ENCODE peak calls at places on chromosome 1, in six cellular contexts. One of them, this sample, is unnamed.

GRCh38 chr1:44084998-44085675 is 33.5 kb upstream of the KLF17 start:
- DNase-seq in AG04450: peak; percentile 37
- DNase-seq in astrocyte of the spinal cord: peak; percentile 72
- DNase-seq in pancreas: no peak
- DNase-seq in H7: no peak
- DNase-seq in IMR-90: peak; percentile 83
- DNase-seq in this sample: peak; percentile 89

GRCh38 chr1:85623061-85623471 is 42.5 kb downstream of the CCN1 start:
- DNase-seq in AG04450: peak; percentile 79
- DNase-seq in astrocyte of the spinal cord: peak; percentile 98
- DNase-seq in pancreas: no peak
- DNase-seq in H7: no peak
- DNase-seq in IMR-90: peak; percentile 98
- DNase-seq in this sample: peak; percentile 88

GRCh38 chr1:94544706-94545490 is 3.3 kb upstream of the F3 start:
- DNase-seq in AG04450: no peak
- DNase-seq in astrocyte of the spinal cord: peak; percentile 77
- DNase-seq in pancreas: no peak
- DNase-seq in H7: no peak
- DNase-seq in IMR-90: peak; percentile 88
- DNase-seq in this sample: peak; percentile 90

GRCh38 chr1:119954476-119955422 is 58.4 kb upstream of the ADAM30 start:
- DNase-seq in AG04450: no peak
- DNase-seq in astrocyte of the spinal cord: no peak
- DNase-seq in pancreas: no peak
- DNase-seq in H7: no peak
- DNase-seq in IMR-90: no peak
- DNase-seq in this sample: no peak

GRCh38 chr1:59124166-59124565 is 172.7 kb upstream of the FGGY start:
- DNase-seq in AG04450: no peak
- DNase-seq in astrocyte of the spinal cord: peak; percentile 40
- DNase-seq in pancreas: no peak
- DNase-seq in H7: no peak
- DNase-seq in IMR-90: peak; percentile 61
- DNase-seq in this sample: peak; percentile 70

GRCh38 chr1:245599413-245600174 is 444.8 kb downstream of the KIF26B start:
- DNase-seq in AG04450: peak; percentile 92
- DNase-seq in astrocyte of the spinal cord: peak; percentile 88
- DNase-seq in pancreas: no peak
- DNase-seq in H7: no peak
- DNase-seq in IMR-90: peak; percentile 94
- DNase-seq in this sample: peak; percentile 99

GRCh38 chr1:227789042-227789880 is 26.2 kb upstream of the PRSS38 start:
- DNase-seq in AG04450: no peak
- DNase-seq in astrocyte of the spinal cord: peak; percentile 23
- DNase-seq in pancreas: no peak
- DNase-seq in H7: peak; percentile 69
- DNase-seq in IMR-90: peak; percentile 45
- DNase-seq in this sample: no peak

GRCh38 chr1:107964397-107965111 is 426 bp downstream of the VAV3 start:
- DNase-seq in AG04450: no peak
- DNase-seq in astrocyte of the spinal cord: peak; percentile 14
- DNase-seq in pancreas: no peak
- DNase-seq in H7: peak; percentile 78
- DNase-seq in IMR-90: no peak
- DNase-seq in this sample: no peak

GRCh38 chr1:201628490-201628889 is 89.6 kb downstream of the NAV1 start:
- DNase-seq in AG04450: no peak
- DNase-seq in astrocyte of the spinal cord: no peak
- DNase-seq in pancreas: no peak
- DNase-seq in H7: peak; percentile 65
- DNase-seq in IMR-90: no peak
- DNase-seq in this sample: no peak

GRCh38 chr1:170366980-170367379 is 165.0 kb upstream of the GORAB start:
- DNase-seq in AG04450: no peak
- DNase-seq in astrocyte of the spinal cord: no peak
- DNase-seq in pancreas: no peak
- DNase-seq in H7: no peak
- DNase-seq in IMR-90: no peak
- DNase-seq in this sample: no peak

DNA sequence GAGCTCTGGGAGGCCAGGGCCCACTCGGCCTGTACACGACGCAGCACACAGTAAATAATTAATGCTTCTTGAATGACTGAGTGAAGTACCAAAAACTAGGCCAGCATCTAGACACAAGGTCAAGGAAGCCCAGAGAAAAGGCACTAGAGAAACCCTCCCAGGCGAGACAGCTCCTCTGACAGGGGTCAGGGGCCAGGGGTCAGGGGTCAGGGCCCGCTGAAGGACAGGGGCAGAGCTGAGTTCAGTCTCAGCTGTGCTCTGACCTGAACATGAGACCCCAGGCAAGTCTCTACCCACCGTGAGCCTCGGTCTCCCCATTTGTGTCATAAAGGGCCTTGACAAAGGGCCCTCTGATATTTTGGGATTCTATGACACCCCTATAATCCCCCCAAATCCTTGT is 56.4 kb downstream of the LDLRAD2 start:
- DNase-seq in AG04450: no peak
- DNase-seq in astrocyte of the spinal cord: no peak
- DNase-seq in pancreas: no peak
- DNase-seq in H7: no peak
- DNase-seq in IMR-90: no peak
- DNase-seq in this sample: no peak
- H3K4me3 ChIP-seq in AG04450: no peak overlapping the region
- H3K4me3 ChIP-seq in astrocyte of the spinal cord: no peak overlapping the region
- H3K4me3 ChIP-seq in pancreas: no peak overlapping the region
- H3K4me3 ChIP-seq in H7: no peak overlapping the region
- H3K4me3 ChIP-seq in IMR-90: no peak overlapping the region
- H3K4me3 ChIP-seq in this sample: no peak overlapping the region

GRCh38 chr1:210072891-210073509 is 135.0 kb downstream of the SYT14 start:
- DNase-seq in AG04450: no peak
- DNase-seq in astrocyte of the spinal cord: no peak
- DNase-seq in pancreas: no peak
- DNase-seq in H7: no peak
- DNase-seq in IMR-90: no peak
- DNase-seq in this sample: no peak

GRCh38 chr1:210072129-210072528 is 134.1 kb downstream of the SYT14 start:
- DNase-seq in AG04450: no peak
- DNase-seq in astrocyte of the spinal cord: peak; percentile 12
- DNase-seq in pancreas: no peak
- DNase-seq in H7: no peak
- DNase-seq in IMR-90: no peak
- DNase-seq in this sample: peak; percentile 26

GRCh38 chr1:210070531-210070930 is 132.5 kb downstream of the SYT14 start:
- DNase-seq in AG04450: no peak
- DNase-seq in astrocyte of the spinal cord: no peak
- DNase-seq in pancreas: no peak
- DNase-seq in H7: no peak
- DNase-seq in IMR-90: no peak
- DNase-seq in this sample: no peak

GRCh38 chr1:210076620-210077019 is 138.6 kb downstream of the SYT14 start:
- DNase-seq in AG04450: no peak
- DNase-seq in astrocyte of the spinal cord: no peak
- DNase-seq in pancreas: no peak
- DNase-seq in H7: no peak
- DNase-seq in IMR-90: no peak
- DNase-seq in this sample: no peak

DNA sequence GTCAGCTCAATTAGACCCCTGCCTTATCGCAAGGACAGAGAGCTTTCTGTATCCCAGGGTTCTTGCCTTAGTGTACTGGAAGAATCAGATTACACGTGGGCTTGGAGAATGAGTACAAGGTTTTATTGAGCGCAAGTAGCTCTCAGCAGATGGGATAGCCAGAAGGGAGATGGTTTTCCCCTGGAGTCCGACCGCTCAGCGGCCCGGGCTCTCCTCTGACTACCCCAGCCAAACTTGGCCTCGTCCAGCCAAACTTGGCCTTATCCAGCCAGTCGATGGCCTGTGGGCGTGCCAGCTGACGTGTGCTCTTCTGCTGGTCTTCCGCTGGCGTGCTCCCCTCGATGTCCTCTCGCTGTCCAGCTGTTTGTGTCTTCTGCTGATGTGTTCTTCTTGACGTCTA is 136.9 kb downstream of the SYT14 start:
- DNase-seq in AG04450: no peak
- DNase-seq in astrocyte of the spinal cord: no peak
- DNase-seq in pancreas: no peak
- DNase-seq in H7: peak; percentile 10
- DNase-seq in IMR-90: no peak
- DNase-seq in this sample: no peak
- H3K4me3 ChIP-seq in AG04450: no peak overlapping the region
- H3K4me3 ChIP-seq in astrocyte of the spinal cord: no peak overlapping the region
- H3K4me3 ChIP-seq in pancreas: no peak overlapping the region
- H3K4me3 ChIP-seq in H7: no peak overlapping the region
- H3K4me3 ChIP-seq in IMR-90: no peak overlapping the region
- H3K4me3 ChIP-seq in this sample: no peak overlapping the region

GRCh38 chr1:73327998-73328397 is 870.0 kb downstream of the LRRIQ3 start:
- DNase-seq in AG04450: no peak
- DNase-seq in astrocyte of the spinal cord: no peak
- DNase-seq in pancreas: no peak
- DNase-seq in H7: no peak
- DNase-seq in IMR-90: no peak
- DNase-seq in this sample: no peak

GRCh38 chr1:73327180-73327793 is 870.7 kb downstream of the LRRIQ3 start:
- DNase-seq in AG04450: no peak
- DNase-seq in astrocyte of the spinal cord: no peak
- DNase-seq in pancreas: no peak
- DNase-seq in H7: no peak
- DNase-seq in IMR-90: no peak
- DNase-seq in this sample: no peak

GRCh38 chr1:73326663-73327062 is 871.3 kb downstream of the LRRIQ3 start:
- DNase-seq in AG04450: no peak
- DNase-seq in astrocyte of the spinal cord: no peak
- DNase-seq in pancreas: no peak
- DNase-seq in H7: no peak
- DNase-seq in IMR-90: no peak
- DNase-seq in this sample: no peak

GRCh38 chr1:73333847-73334503 is 864.0 kb downstream of the LRRIQ3 start:
- DNase-seq in AG04450: no peak
- DNase-seq in astrocyte of the spinal cord: no peak
- DNase-seq in pancreas: no peak
- DNase-seq in H7: no peak
- DNase-seq in IMR-90: no peak
- DNase-seq in this sample: no peak

GRCh38 chr1:73331726-73332125 is 866.2 kb downstream of the LRRIQ3 start:
- DNase-seq in AG04450: no peak
- DNase-seq in astrocyte of the spinal cord: no peak
- DNase-seq in pancreas: no peak
- DNase-seq in H7: no peak
- DNase-seq in IMR-90: no peak
- DNase-seq in this sample: no peak
- H3K4me3 ChIP-seq in AG04450: no peak overlapping the region
- H3K4me3 ChIP-seq in astrocyte of the spinal cord: no peak overlapping the region
- H3K4me3 ChIP-seq in pancreas: no peak overlapping the region
- H3K4me3 ChIP-seq in H7: no peak overlapping the region
- H3K4me3 ChIP-seq in IMR-90: no peak overlapping the region
- H3K4me3 ChIP-seq in this sample: no peak overlapping the region

DNA sequence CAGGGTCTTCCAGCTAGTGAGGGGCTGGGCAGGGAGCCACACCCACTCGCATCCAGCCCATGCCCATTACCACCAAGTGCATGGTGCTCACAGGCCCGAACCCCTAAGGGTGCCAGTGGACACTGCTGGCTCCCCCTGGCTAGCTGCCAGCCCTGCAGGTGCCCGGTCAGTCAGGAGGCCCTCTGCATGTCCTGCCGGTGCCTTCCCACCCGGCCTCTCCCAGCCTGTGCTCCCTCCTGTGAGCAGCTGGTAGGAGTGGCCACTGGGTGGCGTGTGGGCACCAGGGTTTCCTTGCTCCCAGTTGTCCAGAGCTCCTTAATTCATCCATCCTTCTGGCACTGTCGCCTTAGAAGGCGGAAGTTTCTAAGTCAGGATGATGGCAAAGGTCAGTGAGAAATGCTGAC is 33.4 kb downstream of the QSOX1 start:
- DNase-seq in AG04450: no peak
- DNase-seq in astrocyte of the spinal cord: peak; percentile 46
- DNase-seq in pancreas: no peak
- DNase-seq in H7: peak; percentile 93
- DNase-seq in IMR-90: peak; percentile 35
- DNase-seq in this sample: peak; percentile 45
- H3K4me3 ChIP-seq in AG04450: no peak overlapping the region
- H3K4me3 ChIP-seq in astrocyte of the spinal cord: no peak overlapping the region
- H3K4me3 ChIP-seq in pancreas: no peak overlapping the region
- H3K4me3 ChIP-seq in H7: no peak overlapping the region
- H3K4me3 ChIP-seq in IMR-90: no peak overlapping the region
- H3K4me3 ChIP-seq in this sample: no peak overlapping the region

GRCh38 chr1:19448491-19449439 is 36.6 kb downstream of the CAPZB start:
- DNase-seq in AG04450: peak; percentile 85
- DNase-seq in astrocyte of the spinal cord: peak; percentile 88
- DNase-seq in pancreas: no peak
- DNase-seq in H7: no peak
- DNase-seq in IMR-90: peak; percentile 93
- DNase-seq in this sample: peak; percentile 96

GRCh38 chr1:19444399-19445021 is 40.8 kb downstream of the CAPZB start:
- DNase-seq in AG04450: no peak
- DNase-seq in astrocyte of the spinal cord: no peak
- DNase-seq in pancreas: no peak
- DNase-seq in H7: no peak
- DNase-seq in IMR-90: no peak
- DNase-seq in this sample: no peak

GRCh38 chr1:19447550-19447949 is 37.8 kb downstream of the CAPZB start:
- DNase-seq in AG04450: no peak
- DNase-seq in astrocyte of the spinal cord: no peak
- DNase-seq in pancreas: no peak
- DNase-seq in H7: no peak
- DNase-seq in IMR-90: no peak
- DNase-seq in this sample: no peak

GRCh38 chr1:19443321-19443720 is 42.0 kb downstream of the CAPZB start:
- DNase-seq in AG04450: no peak
- DNase-seq in astrocyte of the spinal cord: no peak
- DNase-seq in pancreas: no peak
- DNase-seq in H7: no peak
- DNase-seq in IMR-90: no peak
- DNase-seq in this sample: peak; percentile 47

DNA sequence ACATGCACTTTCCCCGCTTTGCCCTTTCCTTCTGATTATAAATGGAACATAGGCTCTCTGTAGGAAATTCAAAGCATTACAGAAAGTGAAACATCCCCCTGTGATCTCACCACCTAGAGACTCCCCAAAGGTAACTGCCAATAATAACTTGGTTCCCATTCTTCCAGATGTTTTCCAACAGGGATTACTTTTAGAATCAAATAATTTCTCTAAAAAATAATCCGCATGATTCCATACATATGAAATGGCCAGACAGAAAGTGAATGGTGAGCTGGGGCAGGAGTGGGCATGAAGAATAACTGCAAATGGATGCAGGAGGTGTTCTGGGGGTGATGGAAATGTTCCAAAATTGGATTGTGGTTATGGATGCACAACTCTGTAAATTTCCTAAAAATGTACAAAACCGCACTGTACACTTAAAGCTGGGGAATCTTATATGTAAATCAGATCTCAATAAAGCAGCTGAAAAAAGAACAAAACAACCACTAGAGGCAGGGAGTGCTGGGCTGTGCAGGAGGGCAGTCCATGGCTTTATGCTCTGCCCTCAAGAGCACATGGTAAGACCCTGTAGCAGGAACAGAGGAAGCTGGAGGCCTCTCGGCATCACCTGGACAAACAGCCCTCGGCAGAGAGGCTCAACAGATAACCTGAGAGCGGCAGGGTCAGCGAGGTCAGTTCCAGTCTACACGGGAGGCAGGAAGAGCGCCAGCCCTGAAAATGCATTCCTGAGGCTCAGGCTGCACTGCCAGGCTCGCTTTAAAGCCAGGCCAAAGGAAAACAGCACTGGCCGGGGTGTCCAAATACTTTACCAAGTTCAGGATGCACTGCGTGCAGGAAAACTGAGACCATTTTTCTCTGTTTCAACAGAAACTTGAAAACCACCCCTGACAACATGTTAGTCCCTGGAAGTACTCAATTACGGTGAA is 39.7 kb downstream of the CAPZB start:
- DNase-seq in AG04450: no peak
- DNase-seq in astrocyte of the spinal cord: peak; percentile 70
- DNase-seq in pancreas: no peak
- DNase-seq in H7: peak; percentile 65
- DNase-seq in IMR-90: no peak
- DNase-seq in this sample: peak; percentile 52
- H3K4me3 ChIP-seq in AG04450: no peak overlapping the region
- H3K4me3 ChIP-seq in astrocyte of the spinal cord: no peak overlapping the region
- H3K4me3 ChIP-seq in pancreas: no peak overlapping the region
- H3K4me3 ChIP-seq in H7: no peak overlapping the region
- H3K4me3 ChIP-seq in IMR-90: no peak overlapping the region
- H3K4me3 ChIP-seq in this sample: no peak overlapping the region